ENCODE peak calls at places on chromosomes 16 and 17, in seven cellular contexts. N, V, U, K, G, A and H are unnamed samples.

GRCh38 chr16:75228143-75228976 is 9.6 kb downstream of the CTRB1 start:
- DNase-seq in N (no peak), V (no peak), U (no peak), K (no peak), G (no peak), A (no peak), H (no peak)

GRCh38 chr16:28834873-28835863 is 11.0 kb downstream of the TUFM start:
- DNase-seq in N (no peak), V (no peak), U (no peak), K (no peak), G (no peak), A (no peak), H (no peak)

GRCh38 chr16:86374603-86375002 is 135.7 kb upstream of the FOXF1 start:
- DNase-seq in N (no peak), V (no peak), U (no peak), K (no peak), G (no peak), A (no peak), H (no peak)

GRCh38 chr17:2064980-2065785 is 10.3 kb downstream of the HIC1 start:
- DNase-seq in N (no peak), V (no peak), U (no peak), K (peak), G (peak), A (no peak), H (no peak)

GRCh38 chr17:29640981-29641642 is 18.4 kb upstream of the CORO6 start:
- DNase-seq in N (no peak), V (no peak), U (no peak), K (no peak), G (no peak), A (no peak), H (no peak)

GRCh38 chr16:88264641-88265285 is 118.0 kb upstream of the ZNF469 start:
- DNase-seq in N (peak), V (peak), U (peak), K (peak), G (peak), A (peak), H (peak)

GRCh38 chr16:49437344-49437743 is 63.7 kb downstream of the C16orf78 start:
- DNase-seq in N (no peak), V (no peak), U (no peak), K (no peak), G (no peak), A (peak), H (no peak)

GRCh38 chr17:32323784-32324590 is 18.0 kb downstream of the C17orf75 start:
- DNase-seq in N (peak), V (no peak), U (peak), K (peak), G (peak), A (no peak), H (no peak)

GRCh38 chr16:8957061-8957392 is 6.7 kb downstream of the USP7 start:
- DNase-seq in N (no peak), V (no peak), U (no peak), K (no peak), G (no peak), A (no peak), H (no peak)

GRCh38 chr16:17354121-17354750 is 116.5 kb downstream of the XYLT1 start:
- DNase-seq in N (no peak), V (no peak), U (no peak), K (no peak), G (no peak), A (no peak), H (no peak)

GRCh38 chr17:51006601-51007000 is 114.1 kb downstream of the SPAG9 start:
- DNase-seq in N (no peak), V (no peak), U (no peak), K (peak), G (no peak), A (no peak), H (no peak)

GRCh38 chr17:1640329-1641064 is 5.0 kb downstream of the SCARF1 start:
- DNase-seq in N (peak), V (no peak), U (peak), K (no peak), G (no peak), A (no peak), H (no peak)

GRCh38 chr16:17076121-17076757 is 394.5 kb downstream of the XYLT1 start:
- DNase-seq in N (no peak), V (no peak), U (no peak), K (peak), G (no peak), A (no peak), H (no peak)

GRCh38 chr16:67673712-67674580 is 7.3 kb downstream of the C16orf86 start:
- DNase-seq in N (peak), V (peak), U (peak), K (no peak), G (peak), A (peak), H (peak)

GRCh38 chr16:85584192-85584757 is 28.8 kb upstream of the GSE1 start:
- DNase-seq in N (no peak), V (no peak), U (no peak), K (no peak), G (no peak), A (no peak), H (no peak)

GRCh38 chr17:68445671-68446070 is 11.6 kb downstream of the WIPI1 start:
- DNase-seq in N (no peak), V (no peak), U (no peak), K (no peak), G (no peak), A (no peak), H (no peak)

GRCh38 chr17:33964344-33964979 is 290.6 kb upstream of the CCL2 start:
- DNase-seq in N (no peak), V (no peak), U (no peak), K (no peak), G (peak), A (no peak), H (no peak)

GRCh38 chr17:323721-324139 is 28.9 kb downstream of the RPH3AL start:
- DNase-seq in N (no peak), V (no peak), U (no peak), K (no peak), G (no peak), A (peak), H (no peak)

GRCh38 chr17:49707246-49707607 is 537 bp downstream of the SLC35B1 start:
- DNase-seq in N (no peak), V (no peak), U (no peak), K (no peak), G (no peak), A (no peak), H (no peak)

GRCh38 chr17:57541472-57542394 is 203.4 kb downstream of the CCDC182 start:
- DNase-seq in N (no peak), V (no peak), U (no peak), K (peak), G (no peak), A (peak), H (peak)

GRCh38 chr16:6892961-6893360 is 439.7 kb upstream of the RBFOX1 start:
- DNase-seq in N (no peak), V (no peak), U (no peak), K (no peak), G (no peak), A (no peak), H (no peak)

GRCh38 chr16:28494141-28494851 is at the start of gene APOBR:
- DNase-seq in N (peak), V (peak), U (peak), K (no peak), G (peak), A (no peak), H (no peak)

GRCh38 chr17:70168044-70168978 is 1.0 kb upstream of the KCNJ2 start:
- DNase-seq in N (peak), V (peak), U (peak), K (peak), G (peak), A (peak), H (peak)

GRCh38 chr16:74592847-74593246 is 14.1 kb downstream of the GLG1 start:
- DNase-seq in N (no peak), V (no peak), U (no peak), K (no peak), G (no peak), A (no peak), H (no peak)

GRCh38 chr17:63361182-63361581 is 84.9 kb downstream of the CYB561 start:
- DNase-seq in N (no peak), V (no peak), U (no peak), K (no peak), G (no peak), A (no peak), H (no peak)

GRCh38 chr16:67202426-67202825 is 3.5 kb downstream of the ELMO3 start:
- DNase-seq in N (no peak), V (no peak), U (no peak), K (no peak), G (no peak), A (no peak), H (no peak)

GRCh38 chr17:8965394-8966168 is at the start of gene PIK3R5:
- DNase-seq in N (peak), V (no peak), U (no peak), K (no peak), G (peak), A (no peak), H (peak)

GRCh38 chr17:17408236-17408794 is 68.5 kb upstream of the MED9 start:
- DNase-seq in N (no peak), V (no peak), U (no peak), K (peak), G (no peak), A (no peak), H (no peak)

GRCh38 chr17:40926341-40926740 is 11.1 kb downstream of the KRT23 start:
- DNase-seq in N (no peak), V (no peak), U (no peak), K (no peak), G (no peak), A (no peak), H (no peak)

GRCh38 chr16:87054154-87054553 is 263.0 kb downstream of the C16orf95 start:
- DNase-seq in N (no peak), V (no peak), U (no peak), K (no peak), G (no peak), A (no peak), H (no peak)

DNA sequence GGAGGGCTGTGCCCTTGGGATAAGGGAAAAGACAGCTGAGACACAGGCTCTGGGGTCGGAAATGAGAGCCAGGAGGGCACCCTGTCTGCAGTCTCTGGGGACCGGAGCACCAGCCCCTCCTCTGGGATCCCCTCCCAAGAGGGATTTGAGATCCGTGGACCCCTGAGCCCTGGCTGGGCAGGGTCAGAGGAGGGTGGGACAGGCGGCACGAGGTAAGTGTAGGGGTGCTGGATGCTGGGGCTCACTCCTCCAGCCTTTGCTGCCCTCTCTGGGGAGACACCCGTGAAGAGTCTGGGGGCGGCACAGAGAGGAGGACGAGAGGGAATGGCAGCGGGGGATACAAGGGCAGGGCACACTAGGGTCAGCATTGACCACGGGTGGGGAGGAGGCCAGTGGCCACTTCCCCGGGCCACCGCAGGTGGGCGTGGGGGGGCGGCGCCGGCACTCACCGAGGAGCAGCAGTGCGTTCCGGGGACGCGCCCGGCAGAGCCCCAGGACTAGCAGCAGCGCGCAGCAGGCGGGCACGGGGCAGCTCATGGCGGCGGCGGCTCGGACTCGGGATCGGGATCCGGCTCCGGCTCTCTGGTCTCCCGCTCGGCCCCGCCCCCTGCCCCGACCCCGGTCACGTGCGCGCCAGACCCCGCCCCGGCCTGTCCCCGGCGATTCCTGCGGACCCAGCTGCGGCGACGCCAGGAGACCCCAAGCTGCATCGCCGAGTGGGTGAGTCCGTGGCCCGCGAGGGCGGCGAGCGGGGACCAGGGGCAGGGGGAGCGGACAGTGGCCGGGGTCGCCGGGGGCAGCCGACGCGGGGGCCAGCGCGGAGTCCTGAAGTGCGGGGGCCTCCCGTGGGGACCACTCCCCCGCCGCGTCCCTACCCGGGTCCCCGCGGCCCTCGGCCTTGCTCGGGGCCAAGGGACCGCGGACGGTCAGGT is at the start of the genes SGSH and SLC26A11:
- DNase-seq in N (peak), V (peak), U (peak), K (peak), G (peak), A (peak), H (peak)
- TF ChIP-seq POLR2A in N (no peak), V (peak), U (no peak), K (no peak), G (peak), A (no peak), H (no peak)

DNA sequence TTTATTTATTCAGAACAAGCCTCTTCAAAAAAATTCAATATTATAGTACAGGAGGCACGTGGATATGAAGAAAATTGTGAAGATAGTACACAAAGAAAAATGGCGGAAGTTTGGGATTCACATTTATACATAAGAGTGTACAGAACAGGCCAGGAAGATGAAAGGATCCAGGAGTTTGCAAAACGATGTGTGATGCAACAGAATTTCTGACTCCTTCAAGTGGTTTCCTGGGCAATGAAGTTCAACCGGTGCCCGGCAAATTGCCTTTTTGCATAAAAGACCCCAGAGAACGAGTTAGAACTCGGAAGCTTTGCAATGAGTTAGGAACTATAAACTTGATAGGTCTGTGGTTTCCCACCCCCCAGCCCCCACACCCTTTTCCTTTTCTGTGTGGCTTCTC is 189.1 kb downstream of the SALL1 start:
- DNase-seq in N (no peak), V (no peak), U (no peak), K (no peak), G (no peak), A (no peak), H (no peak)
- TF ChIP-seq POLR2A in N (no peak), V (no peak), U (no peak), K (no peak), G (no peak), A (no peak), H (no peak)

GRCh38 chr16:1612320-1613111 is at the start of gene CRAMP1:
- DNase-seq in N (no peak), V (no peak), U (no peak), K (no peak), G (peak), A (peak), H (peak)
- TF ChIP-seq POLR2A in N (no peak), V (peak), U (no peak), K (peak), G (no peak), A (no peak), H (no peak)

GRCh38 chr17:72126575-72127486 is 6.0 kb downstream of the SOX9 start:
- DNase-seq in N (peak), V (no peak), U (no peak), K (peak), G (peak), A (no peak), H (no peak)
- TF ChIP-seq POLR2A in N (no peak), V (no peak), U (no peak), K (no peak), G (peak), A (no peak), H (no peak)

GRCh38 chr17:44213403-44214229 is 5.9 kb downstream of the UBTF start:
- DNase-seq in N (no peak), V (no peak), U (no peak), K (no peak), G (no peak), A (no peak), H (no peak)
- TF ChIP-seq POLR2A in N (no peak), V (no peak), U (no peak), K (no peak), G (no peak), A (no peak), H (no peak)

DNA sequence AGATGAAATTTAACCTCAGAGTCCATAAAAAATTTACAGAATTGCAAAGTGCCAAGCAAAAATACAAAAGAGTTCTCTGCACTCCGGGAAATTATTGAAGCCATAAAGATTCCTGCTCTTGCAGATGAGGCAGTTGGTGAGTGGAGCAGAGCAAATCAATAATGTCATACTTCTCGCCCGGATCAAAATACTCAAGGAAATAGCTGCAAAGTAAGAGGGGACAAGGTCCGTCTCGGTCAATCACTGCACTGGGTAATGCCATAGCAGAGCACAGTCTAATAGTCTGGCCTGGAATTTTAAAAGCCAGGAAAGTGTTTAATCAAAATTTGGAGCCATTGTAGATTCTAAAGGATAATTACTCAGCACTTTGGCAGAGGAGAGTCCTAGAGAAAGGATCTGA is 58.9 kb downstream of the GP2 start:
- DNase-seq in N (no peak), V (no peak), U (no peak), K (no peak), G (no peak), A (no peak), H (no peak)
- TF ChIP-seq POLR2A in N (no peak), V (no peak), U (no peak), K (no peak), G (no peak), A (no peak), H (no peak)

DNA sequence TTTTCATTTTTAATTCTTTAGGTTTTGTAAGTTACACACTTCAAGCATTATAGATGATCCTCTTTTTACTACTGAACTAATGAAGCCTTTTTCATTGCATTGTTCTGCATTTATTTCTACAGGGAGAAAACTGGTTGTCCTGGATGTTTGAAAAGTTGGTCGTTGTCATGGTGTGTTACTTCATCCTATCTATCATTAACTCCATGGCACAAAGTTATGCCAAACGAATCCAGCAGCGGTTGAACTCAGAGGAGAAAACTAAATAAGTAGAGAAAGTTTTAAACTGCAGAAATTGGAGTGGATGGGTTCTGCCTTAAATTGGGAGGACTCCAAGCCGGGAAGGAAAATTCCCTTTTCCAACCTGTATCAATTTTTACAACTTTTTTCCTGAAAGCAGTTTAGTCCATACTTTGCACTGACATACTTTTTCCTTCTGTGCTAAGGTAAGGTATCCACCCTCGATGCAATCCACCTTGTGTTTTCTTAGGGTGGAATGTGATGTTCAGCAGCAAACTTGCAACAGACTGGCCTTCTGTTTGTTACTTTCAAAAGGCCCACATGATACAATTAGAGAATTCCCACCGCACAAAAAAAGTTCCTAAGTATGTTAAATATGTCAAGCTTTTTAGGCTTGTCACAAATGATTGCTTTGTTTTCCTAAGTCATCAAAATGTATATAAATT is 53.0 kb downstream of the TUBD1 start:
- DNase-seq in N (no peak), V (no peak), U (no peak), K (no peak), G (no peak), A (no peak), H (no peak)
- TF ChIP-seq POLR2A in N (no peak), V (no peak), U (no peak), K (no peak), G (peak), A (no peak), H (no peak)

GRCh38 chr17:45284176-45285140 is 22.6 kb upstream of the SPATA32 start:
- DNase-seq in N (peak), V (no peak), U (peak), K (no peak), G (no peak), A (peak), H (no peak)
- TF ChIP-seq POLR2A in N (no peak), V (no peak), U (no peak), K (no peak), G (no peak), A (no peak), H (no peak)

GRCh38 chr17:77311371-77311981 is 170.7 kb downstream of the SEC14L1 start:
- DNase-seq in N (no peak), V (no peak), U (no peak), K (no peak), G (peak), A (peak), H (no peak)

GRCh38 chr17:77310336-77310735 is 169.6 kb downstream of the SEC14L1 start:
- DNase-seq in N (no peak), V (no peak), U (no peak), K (no peak), G (no peak), A (no peak), H (no peak)

GRCh38 chr17:77312786-77313599 is 172.2 kb downstream of the SEC14L1 start:
- DNase-seq in N (peak), V (peak), U (peak), K (peak), G (peak), A (peak), H (peak)

GRCh38 chr17:77313831-77314230 is 173.1 kb downstream of the SEC14L1 start:
- DNase-seq in N (no peak), V (no peak), U (no peak), K (no peak), G (peak), A (peak), H (peak)

GRCh38 chr17:77312061-77312684 is 171.4 kb downstream of the SEC14L1 start:
- DNase-seq in N (no peak), V (no peak), U (no peak), K (no peak), G (no peak), A (peak), H (no peak)
- TF ChIP-seq POLR2A in N (no peak), V (no peak), U (no peak), K (no peak), G (no peak), A (no peak), H (no peak)